ENCODE peak calls at places on chromosomes 4 and X, in ten cellular contexts. B, K, E, L, O, Z, G, S, F and A are unnamed samples.

GRCh38 chrX:154457491-154458115 is 478 bp upstream of the PLXNA3 start:
- DNase-seq in E (peak), O (no peak), L (peak), Z (no peak), G (peak), K (no peak), B (peak), F (peak), S (no peak), A (no peak)

GRCh38 chr4:48410812-48411211 is 69.5 kb downstream of the SLAIN2 start:
- DNase-seq in G (no peak), S (no peak), Z (no peak), F (no peak), K (no peak), E (no peak), B (no peak), O (no peak), L (no peak), A (no peak)

GRCh38 chrX:39836802-39837420 is 260.8 kb downstream of the BCOR start:
- DNase-seq in K (no peak), B (no peak), Z (no peak), S (no peak), L (no peak), F (peak), G (no peak), O (no peak), E (no peak), A (no peak)

GRCh38 chr4:52664479-52664878 is 5.4 kb upstream of the USP46 start:
- DNase-seq in E (no peak), L (no peak), Z (no peak), G (no peak), S (no peak), B (no peak), F (no peak), O (no peak), K (no peak), A (no peak)

GRCh38 chr4:107951551-107951950 is 20.2 kb downstream of the CYP2U1 start:
- DNase-seq in F (no peak), O (peak), Z (no peak), S (peak), L (no peak), G (no peak), B (no peak), K (no peak), E (peak), A (no peak)

GRCh38 chr4:121256346-121256745 is 92.2 kb upstream of the TNIP3 start:
- DNase-seq in K (no peak), L (no peak), F (peak), B (no peak), S (peak), E (peak), Z (no peak), O (peak), G (peak), A (no peak)

GRCh38 chr4:57077550-57078311 is 32.5 kb downstream of the IGFBP7 start:
- DNase-seq in F (no peak), S (peak), Z (no peak), K (no peak), L (no peak), O (no peak), E (no peak), B (no peak), G (no peak), A (no peak)

GRCh38 chrX:123962006-123962485 is 540 bp downstream of the STAG2 start:
- DNase-seq in Z (no peak), B (no peak), O (no peak), K (no peak), F (no peak), L (no peak), S (no peak), G (no peak), E (no peak), A (no peak)

DNA sequence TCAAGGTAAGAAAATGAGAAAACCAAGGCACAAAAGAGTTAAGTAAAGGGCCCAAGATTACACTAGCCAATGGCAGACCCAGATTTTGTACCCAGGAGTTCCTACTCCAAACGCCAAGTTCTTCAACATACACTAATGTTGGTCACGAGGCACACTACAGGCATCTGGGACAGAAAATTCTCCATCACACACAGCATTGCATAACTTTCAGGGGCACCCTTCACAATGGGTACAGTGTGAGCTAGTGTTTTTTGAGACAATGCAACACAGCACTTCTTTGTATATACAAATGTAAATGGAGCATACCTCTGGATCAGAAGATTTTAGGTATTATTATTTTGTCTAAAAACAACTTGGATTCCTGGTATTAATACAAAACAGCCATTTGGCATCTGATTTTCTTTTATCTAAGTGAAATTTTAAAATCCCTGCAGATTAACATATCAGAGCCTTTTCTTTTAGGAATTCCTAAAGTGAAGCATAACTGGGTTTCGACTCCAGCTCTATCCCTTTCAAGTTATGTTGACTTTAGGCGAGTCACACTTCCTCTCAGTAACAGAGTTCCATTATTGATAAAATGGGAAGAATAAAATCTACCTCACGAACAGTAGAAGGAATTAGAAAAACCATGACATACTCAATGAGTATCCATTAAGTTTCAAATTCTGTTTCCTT is 41.1 kb downstream of the ADGRA3 start:
- DNase-seq in O (peak), G (no peak), E (no peak), B (no peak), K (no peak), S (peak), L (no peak), Z (no peak), F (no peak), A (no peak)
- H3K27ac ChIP-seq in O (no peak), G (no peak), E (peak), B (no peak), K (no peak), S (no peak), L (no peak), Z (no peak), F (no peak), A (no peak)

GRCh38 chrX:107935200-107935599 is 47.0 kb downstream of the TEX13B start:
- DNase-seq in G (no peak), L (no peak), O (peak), F (no peak), S (peak), B (no peak), E (no peak), K (no peak), Z (no peak), A (no peak)

GRCh38 chrX:107936434-107936730 is 45.8 kb downstream of the TEX13B start:
- DNase-seq in B (no peak), L (no peak), K (no peak), S (no peak), E (no peak), F (no peak), G (no peak), O (no peak), Z (no peak), A (no peak)

GRCh38 chrX:107935664-107936433 is 46.3 kb downstream of the TEX13B start:
- DNase-seq in B (no peak), Z (no peak), O (peak), G (no peak), S (no peak), K (no peak), E (peak), L (no peak), F (no peak), A (no peak)

GRCh38 chrX:107940095-107940494 is 42.1 kb downstream of the TEX13B start:
- DNase-seq in B (no peak), O (peak), S (no peak), K (no peak), E (peak), L (no peak), Z (no peak), F (no peak), G (no peak), A (no peak)

GRCh38 chrX:107934262-107934661 is 47.9 kb downstream of the TEX13B start:
- DNase-seq in S (no peak), K (no peak), E (no peak), B (no peak), Z (no peak), L (no peak), O (no peak), F (no peak), G (no peak), A (no peak)
- H3K27ac ChIP-seq in S (no peak), K (no peak), E (no peak), B (no peak), Z (no peak), L (no peak), O (no peak), F (no peak), G (no peak), A (no peak)

GRCh38 chrX:70479197-70479969 is 34.7 kb downstream of the DLG3 start:
- DNase-seq in O (peak), Z (no peak), L (no peak), S (peak), B (no peak), G (no peak), K (no peak), E (peak), F (no peak), A (no peak)

GRCh38 chrX:70477734-70478075 is 33.1 kb downstream of the DLG3 start:
- DNase-seq in K (no peak), L (no peak), S (no peak), E (no peak), O (no peak), Z (no peak), F (no peak), B (no peak), G (no peak), A (no peak)

GRCh38 chrX:70478521-70478920 is 33.9 kb downstream of the DLG3 start:
- DNase-seq in Z (no peak), K (no peak), F (no peak), S (no peak), E (no peak), G (no peak), O (peak), L (no peak), B (no peak), A (no peak)

GRCh38 chrX:70476934-70477733 is 32.5 kb downstream of the DLG3 start:
- DNase-seq in F (no peak), Z (peak), L (peak), S (peak), E (peak), K (no peak), G (no peak), O (peak), B (peak), A (no peak)

DNA sequence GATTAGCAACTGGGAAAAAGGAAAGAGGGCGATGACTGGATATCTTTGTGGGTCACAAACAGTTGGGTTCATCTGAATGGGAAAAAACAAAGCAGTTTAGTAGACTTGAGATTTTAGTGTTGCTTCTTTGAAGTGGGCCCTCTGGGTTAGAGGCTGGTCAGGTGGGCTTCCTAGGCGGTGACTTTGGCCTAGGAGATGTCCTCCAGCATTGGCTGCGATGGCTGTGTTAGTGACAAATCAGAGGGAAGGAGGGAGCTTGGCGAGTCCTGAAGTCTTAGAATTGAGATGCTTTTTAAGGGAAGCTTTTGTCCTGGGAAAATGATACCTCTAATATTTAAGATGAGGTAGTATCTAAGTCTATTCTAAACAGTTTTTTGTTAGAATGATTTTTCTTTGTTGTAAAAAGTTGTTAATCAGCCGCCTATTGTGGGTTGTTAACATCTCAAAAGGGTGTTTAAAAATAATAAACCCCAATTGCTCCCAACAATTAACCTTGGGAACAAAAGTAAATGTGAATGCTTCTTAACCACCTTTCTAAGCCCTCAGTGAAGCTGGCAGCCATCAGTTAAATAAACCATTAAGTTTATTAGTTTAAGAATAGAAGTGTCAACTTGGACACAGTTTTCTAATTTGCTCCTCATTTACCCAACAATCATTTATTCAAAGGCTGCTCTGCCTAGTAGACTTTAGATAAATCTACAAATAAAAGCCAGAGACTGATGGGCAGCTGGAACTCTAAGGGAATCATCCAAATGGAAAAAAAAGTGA is 31.7 kb downstream of the DLG3 start:
- DNase-seq in S (no peak), B (no peak), F (no peak), E (no peak), Z (no peak), O (no peak), G (no peak), K (no peak), L (no peak), A (no peak)
- H3K27ac ChIP-seq in S (peak), B (peak), F (no peak), E (peak), Z (peak), O (peak), G (no peak), K (no peak), L (peak), A (no peak)

GRCh38 chr4:87499415-87500106 is 29.6 kb downstream of the SPARCL1 start:
- DNase-seq in B (no peak), E (no peak), O (no peak), K (no peak), L (no peak), S (no peak), G (no peak), Z (no peak), F (no peak), A (no peak)

GRCh38 chr4:87502580-87503238 is 26.5 kb downstream of the SPARCL1 start:
- DNase-seq in B (no peak), E (no peak), S (peak), L (no peak), O (no peak), Z (no peak), K (no peak), F (no peak), G (no peak), A (no peak)

GRCh38 chr4:87497586-87497985 is 31.6 kb downstream of the SPARCL1 start:
- DNase-seq in S (no peak), B (no peak), L (no peak), O (peak), F (no peak), G (no peak), K (no peak), E (no peak), Z (no peak), A (no peak)

GRCh38 chr4:87498446-87498900 is 30.7 kb downstream of the SPARCL1 start:
- DNase-seq in Z (no peak), L (no peak), B (no peak), E (no peak), G (no peak), O (peak), K (no peak), F (no peak), S (peak), A (no peak)

GRCh38 chr4:87500107-87500462 is 29.1 kb downstream of the SPARCL1 start:
- DNase-seq in O (no peak), S (no peak), B (no peak), F (no peak), Z (no peak), L (no peak), K (no peak), G (no peak), E (no peak), A (no peak)
- H3K27ac ChIP-seq in O (no peak), S (no peak), B (no peak), F (no peak), Z (peak), L (no peak), K (no peak), G (no peak), E (no peak), A (no peak)